ENCODE peak calls at places on chromosomes 3 and 15, in four cellular contexts. T is K562, X is GM12878, H is HL-60. K is an unnamed sample.

GRCh38 chr3:43181202-43181910 is 75.5 kb upstream of the POMGNT2 start:
- DNase-seq in T (no peak), X (peak; percentile 37), H (peak; percentile 2), K (peak; percentile 12)

GRCh38 chr3:4827767-4828166 is 151.5 kb upstream of the BHLHE40 start:
- DNase-seq in T (peak; percentile 59), X (no peak), H (no peak), K (no peak)

GRCh38 chr3:52110502-52110901 is 43.7 kb downstream of the POC1A start:
- DNase-seq in T (no peak), X (no peak), H (no peak), K (no peak)

GRCh38 chr3:136070953-136071949 is 105.7 kb downstream of the PPP2R3A start:
- DNase-seq in T (peak; percentile 2), X (no peak), H (no peak), K (no peak)

GRCh38 chr3:126522363-126522788 is 1.6 kb upstream of the CHST13 start:
- DNase-seq in T (peak; percentile 45), X (no peak), H (peak; percentile 37), K (peak; percentile 69)

GRCh38 chr15:96184297-96184696 is 146.2 kb upstream of the NR2F2 start:
- DNase-seq in T (no peak), X (no peak), H (no peak), K (no peak)

GRCh38 chr3:196016485-196016884 is 65.4 kb downstream of the TFRC start:
- DNase-seq in T (no peak), X (no peak), H (no peak), K (no peak)

GRCh38 chr3:73086071-73086494 is 24.6 kb downstream of the EBLN2 start:
- DNase-seq in T (peak; percentile 62), X (no peak), H (peak; percentile 35), K (no peak)

GRCh38 chr3:196246612-196247308 is 30.4 kb downstream of the SLC51A start:
- DNase-seq in T (no peak), X (no peak), H (peak; percentile 96), K (no peak)

GRCh38 chr15:63483521-63484371 is 20.6 kb upstream of the USP3 start:
- DNase-seq in T (no peak), X (peak; percentile 84), H (peak; percentile 63), K (no peak)

GRCh38 chr3:22887664-22888291 is 315.3 kb upstream of the UBE2E2 start:
- DNase-seq in T (peak; percentile 3), X (no peak), H (peak; percentile 12), K (no peak)

GRCh38 chr3:76021376-76021775 is 236.0 kb upstream of the ZNF717 start:
- DNase-seq in T (no peak), X (no peak), H (no peak), K (no peak)

GRCh38 chr15:91926871-91927270 is 73.4 kb downstream of the SLCO3A1 start:
- DNase-seq in T (no peak), X (no peak), H (no peak), K (no peak)

GRCh38 chr3:158221426-158221825 is 111.5 kb downstream of the RSRC1 start:
- DNase-seq in T (no peak), X (no peak), H (no peak), K (no peak)

GRCh38 chr3:22988566-22988965 is 214.6 kb upstream of the UBE2E2 start:
- DNase-seq in T (no peak), X (no peak), H (no peak), K (no peak)

GRCh38 chr15:29636140-29636539 is 186.1 kb downstream of the TJP1 start:
- DNase-seq in T (no peak), X (no peak), H (no peak), K (no peak)

GRCh38 chr3:41144631-41145030 is 54.7 kb upstream of the CTNNB1 start:
- DNase-seq in T (no peak), X (no peak), H (no peak), K (no peak)

GRCh38 chr3:25151497-25151896 is 276.6 kb upstream of the RARB start:
- DNase-seq in T (no peak), X (no peak), H (no peak), K (no peak)

GRCh38 chr15:80242132-80242769 is 9.8 kb downstream of the CTXND1 start:
- DNase-seq in T (peak; percentile 68), X (no peak), H (peak; percentile 36), K (no peak)
- TF ChIP-seq SPI1 in T (no peak), X (no peak), H (no peak), K (no peak)

GRCh38 chr3:169118666-169119370 is 544.7 kb downstream of the MECOM start:
- DNase-seq in T (peak; percentile 10), X (no peak), H (no peak), K (no peak)
- TF ChIP-seq SPI1 in T (no peak), X (no peak), H (no peak), K (no peak)

GRCh38 chr15:79874242-79874641 is 22.6 kb downstream of the MTHFS start:
- DNase-seq in T (no peak), X (no peak), H (no peak), K (no peak)

GRCh38 chr15:79875213-79875612 is 21.6 kb downstream of the MTHFS start:
- DNase-seq in T (no peak), X (no peak), H (no peak), K (no peak)

GRCh38 chr15:79878078-79878705 is 18.6 kb downstream of the MTHFS start:
- DNase-seq in T (no peak), X (no peak), H (no peak), K (no peak)

GRCh38 chr15:79872358-79873017 is 24.3 kb downstream of the MTHFS start:
- DNase-seq in T (no peak), X (no peak), H (peak; percentile 91), K (no peak)
- TF ChIP-seq SPI1 in T (no peak), X (no peak), H (peak; percentile 33), K (no peak)

GRCh38 chr3:69181592-69182211 is 59.3 kb upstream of the LMOD3 start:
- DNase-seq in T (no peak), X (no peak), H (no peak), K (no peak)
- TF ChIP-seq SPI1 in T (no peak), X (no peak), H (no peak), K (no peak)

DNA sequence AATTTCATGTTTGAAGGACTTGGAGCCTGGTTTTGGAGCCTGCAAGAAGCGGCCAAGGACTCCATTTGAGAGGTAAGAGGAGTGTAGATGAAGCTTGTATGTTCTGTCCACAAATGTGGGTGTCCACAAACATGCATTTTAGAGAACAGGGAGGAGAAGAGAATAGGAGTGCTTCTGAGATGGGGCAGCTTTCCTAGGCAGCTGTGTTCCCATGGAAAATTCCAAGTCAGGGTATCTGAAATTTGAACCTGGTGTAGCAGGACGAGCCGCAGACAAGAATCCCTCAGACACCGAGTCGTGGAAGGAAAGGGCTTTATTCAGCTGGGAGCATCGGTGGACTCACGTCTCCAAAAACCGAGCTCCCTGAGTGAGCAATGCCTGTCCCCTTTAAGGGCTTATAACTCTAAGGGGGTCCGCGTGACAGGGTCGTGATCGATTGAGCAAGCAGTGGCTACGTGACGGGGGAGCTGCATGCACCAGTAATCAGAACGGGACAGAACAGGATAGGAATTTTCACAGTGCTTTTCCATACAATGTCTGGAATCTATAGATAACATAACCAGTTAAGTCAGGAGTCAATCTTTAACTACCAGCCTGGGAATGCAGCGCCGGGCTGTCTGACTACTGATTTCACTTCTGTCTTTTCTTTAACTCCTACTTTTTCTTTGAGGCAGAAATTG is 71.4 kb upstream of the WDR72 start:
- DNase-seq in T (no peak), X (no peak), H (no peak), K (no peak)
- TF ChIP-seq SPI1 in T (no peak), X (no peak), H (no peak), K (no peak)

K was measured in GM12891.